ENCODE peak calls at places on chromosomes 2 and 18, in six cellular contexts. M is Caco-2, Y is AG04450, P is heart right ventricle, F is astrocyte of the spinal cord, A is brain microvascular endothelial cell. G is an unnamed sample.

GRCh38 chr2:159658887-159659437 is 42.6 kb upstream of the BAZ2B start:
- DNase-seq in M (no peak), Y (no peak), F (no peak), P (no peak), A (no peak), G (no peak)

GRCh38 chr2:134621939-134622705 is 96.7 kb downstream of the TMEM163 start:
- DNase-seq in F (peak; percentile 2), Y (no peak), M (no peak), P (no peak), A (no peak), G (no peak)

GRCh38 chr2:235864746-235865535 is 303.2 kb downstream of the GBX2 start:
- DNase-seq in P (no peak), Y (no peak), A (no peak), M (no peak), F (peak; percentile 23), G (no peak)

GRCh38 chr2:144083211-144083610 is 436.7 kb downstream of the ZEB2 start:
- DNase-seq in A (peak; percentile 65), M (no peak), P (no peak), Y (no peak), F (peak; percentile 55), G (no peak)

GRCh38 chr2:18662689-18663088 is 73.3 kb upstream of the NT5C1B start:
- DNase-seq in A (no peak), M (no peak), P (no peak), F (no peak), Y (no peak), G (no peak)

GRCh38 chr2:120389036-120389391 is 43.1 kb downstream of the INHBB start:
- DNase-seq in F (no peak), Y (no peak), P (no peak), A (no peak), M (no peak), G (no peak)

GRCh38 chr18:79598046-79598884 is 81.3 kb upstream of the CTDP1 start:
- DNase-seq in A (no peak), P (no peak), M (no peak), F (no peak), Y (no peak), G (no peak)

GRCh38 chr2:222709191-222709891 is 37.9 kb downstream of the MOGAT1 start:
- DNase-seq in Y (peak; percentile 98), M (peak; percentile 93), A (peak; percentile 100), P (peak; percentile 81), F (peak; percentile 98), G (no peak)

GRCh38 chr2:171702781-171703556 is 15.7 kb downstream of the DYNC1I2 start:
- DNase-seq in A (peak; percentile 11), F (no peak), P (no peak), M (no peak), Y (no peak), G (no peak)

GRCh38 chr2:121007490-121007853 is 271.8 kb downstream of the GLI2 start:
- DNase-seq in Y (no peak), A (no peak), P (no peak), F (no peak), M (no peak), G (no peak)

GRCh38 chr2:112627060-112628040 is 18.4 kb upstream of the SLC20A1 start:
- DNase-seq in Y (peak; percentile 88), F (peak; percentile 95), A (peak; percentile 95), P (peak; percentile 72), M (no peak), G (no peak)

GRCh38 chr18:59062643-59063006 is 77.1 kb upstream of the SEC11C start:
- DNase-seq in M (no peak), F (no peak), A (no peak), Y (no peak), P (no peak), G (no peak)

GRCh38 chr18:58597649-58598048 is 31.2 kb downstream of the ALPK2 start:
- DNase-seq in F (no peak), A (no peak), Y (no peak), P (no peak), M (no peak), G (no peak)

GRCh38 chr18:1659190-1659589 is 754.5 kb downstream of the ADCYAP1 start:
- DNase-seq in M (no peak), Y (no peak), F (no peak), P (no peak), A (no peak), G (no peak)

GRCh38 chr2:39996653-39997080 is 217.6 kb upstream of the THUMPD2 start:
- DNase-seq in A (peak; percentile 88), Y (peak; percentile 70), P (no peak), F (peak; percentile 94), M (no peak), G (no peak)

GRCh38 chr18:4134691-4135090 is 320.4 kb downstream of the DLGAP1 start:
- DNase-seq in Y (no peak), M (no peak), F (no peak), A (no peak), P (no peak), G (no peak)

GRCh38 chr2:179861027-179861776 is at the start of gene ZNF385B:
- DNase-seq in Y (no peak), P (no peak), F (no peak), M (peak; percentile 34), A (no peak), G (no peak)

GRCh38 chr2:24972315-24972958 is 682 bp upstream of the DNAJC27 start:
- DNase-seq in A (peak; percentile 30), Y (no peak), M (peak; percentile 38), P (peak; percentile 35), F (peak; percentile 50), G (no peak)

GRCh38 chr2:240045098-240045497 is 8.2 kb downstream of the OR6B3 start:
- DNase-seq in A (no peak), P (no peak), M (no peak), F (no peak), Y (no peak), G (no peak)

GRCh38 chr2:219689676-219690628 is 62.5 kb downstream of the SLC4A3 start:
- DNase-seq in A (peak; percentile 76), P (peak; percentile 44), M (peak; percentile 71), F (peak; percentile 75), Y (no peak), G (peak; percentile 7)

GRCh38 chr2:234861841-234862735 is 89.7 kb upstream of the SH3BP4 start:
- DNase-seq in A (no peak), Y (no peak), P (peak; percentile 78), M (no peak), F (no peak), G (no peak)

GRCh38 chr2:26541401-26542193 is 63.7 kb upstream of the OTOF start:
- DNase-seq in M (no peak), A (no peak), F (no peak), Y (no peak), P (no peak), G (no peak)

GRCh38 chr18:37565138-37565984 is at the start of gene CELF4:
- DNase-seq in A (no peak), P (no peak), Y (no peak), F (peak; percentile 5), M (no peak), G (no peak)

GRCh38 chr18:677951-678363 is 20.5 kb downstream of the TYMS start:
- DNase-seq in P (no peak), Y (no peak), F (peak; percentile 39), M (no peak), A (no peak), G (no peak)

GRCh38 chr2:25822190-25823117 is 55.8 kb downstream of the ASXL2 start:
- DNase-seq in M (no peak), P (peak; percentile 10), A (no peak), Y (no peak), F (peak; percentile 25), G (no peak)

GRCh38 chr2:183898641-183899040 is 699.7 kb upstream of the ZNF804A start:
- DNase-seq in A (no peak), Y (no peak), M (no peak), F (peak; percentile 29), P (no peak), G (no peak)

GRCh38 chr2:28068098-28068497 is 177.6 kb downstream of the BABAM2 start:
- DNase-seq in A (no peak), M (peak; percentile 37), Y (no peak), F (no peak), P (no peak), G (no peak)

GRCh38 chr2:3500326-3500899 is 18.9 kb downstream of the ADI1 start:
- DNase-seq in F (no peak), A (no peak), M (no peak), P (no peak), Y (no peak), G (no peak)
- H3K4me3 ChIP-seq in F (no peak overlapping the region), A (no peak overlapping the region), M (no peak overlapping the region), P (no peak overlapping the region), Y (no peak overlapping the region), G (no peak overlapping the region)

GRCh38 chr2:168290391-168290790 is 43.0 kb upstream of the STK39 start:
- DNase-seq in A (no peak), F (no peak), Y (no peak), M (no peak), P (no peak), G (no peak)

GRCh38 chr2:168294409-168294808 is 47.0 kb upstream of the STK39 start:
- DNase-seq in P (no peak), F (no peak), A (no peak), M (no peak), Y (no peak), G (no peak)

GRCh38 chr2:168293766-168294165 is 46.4 kb upstream of the STK39 start:
- DNase-seq in M (no peak), F (no peak), P (no peak), Y (no peak), A (no peak), G (no peak)

GRCh38 chr2:168289880-168290279 is 42.5 kb upstream of the STK39 start:
- DNase-seq in P (no peak), Y (no peak), A (no peak), F (no peak), M (no peak), G (no peak)

GRCh38 chr2:168295051-168295450 is 47.7 kb upstream of the STK39 start:
- DNase-seq in A (no peak), F (no peak), P (no peak), M (no peak), Y (no peak), G (no peak)
- TF ChIP-seq CTCF in A (no peak), F (no peak), P (no peak), M (no peak), Y (no peak), G (no peak)

DNA sequence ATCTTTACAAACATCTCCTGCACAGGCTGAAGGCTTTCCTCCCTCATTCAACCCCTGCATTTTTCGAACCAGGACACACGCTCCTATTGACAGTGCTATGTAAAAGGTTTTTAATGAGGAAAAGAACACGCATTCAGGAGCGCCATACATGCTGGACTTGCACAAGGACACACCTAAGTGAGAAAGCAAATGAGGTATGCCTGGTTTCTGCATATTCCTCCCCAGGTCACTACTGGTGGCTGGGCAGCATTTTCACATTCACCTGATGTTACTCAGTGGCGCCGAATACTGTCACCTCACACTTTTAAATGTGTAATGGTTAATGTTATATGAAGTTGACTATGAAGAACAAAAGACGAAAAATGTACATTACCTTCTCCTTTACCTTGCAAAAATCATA is 150.6 kb downstream of the ANTXR1 start:
- DNase-seq in M (no peak), F (no peak), Y (no peak), A (no peak), P (no peak), G (no peak)
- H3K4me3 ChIP-seq in M (no peak overlapping the region), F (no peak overlapping the region), Y (no peak overlapping the region), A (no peak overlapping the region), P (no peak overlapping the region), G (no peak overlapping the region)

DNA sequence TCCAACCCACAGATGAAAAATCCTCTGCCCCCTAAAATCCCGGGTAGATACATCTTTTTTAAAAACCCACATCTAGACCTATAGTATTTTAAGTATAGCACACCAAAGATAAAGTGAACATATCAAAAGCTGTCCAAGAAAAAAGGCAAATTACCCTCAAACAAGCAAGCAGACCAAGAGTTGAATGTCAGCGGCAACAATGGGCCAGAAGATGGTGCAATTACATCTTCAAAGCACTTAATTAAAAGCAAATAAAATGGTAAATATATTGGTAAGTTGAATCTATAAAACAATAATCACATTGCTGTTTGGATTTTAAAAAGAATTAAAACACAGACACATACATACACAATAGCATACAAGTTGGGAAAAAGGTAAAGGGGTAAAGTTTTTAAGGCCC is 98.5 kb downstream of the MYOM1 start:
- DNase-seq in P (no peak), Y (no peak), A (no peak), F (no peak), M (no peak), G (no peak)
- TF ChIP-seq CTCF in P (no peak), Y (peak; percentile 10), A (peak; percentile 26), F (no peak), M (no peak), G (peak; percentile 50)